ENCODE peak calls at places on chromosome 19, in four cellular contexts. H, Z, N and K are unnamed samples.
A peak's percentile ranks its signal among the peaks of the same experiment; 100 is the strongest.

GRCh38 chr19:55442372-55443044 is 592 bp downstream of the SHISA7 start:
- DNase-seq in H (no peak), N (peak; percentile 71), Z (no peak), K (no peak)

GRCh38 chr19:29667941-29668340 is 2.7 kb downstream of the PLEKHF1 start:
- DNase-seq in Z (no peak), N (no peak), H (no peak), K (no peak)

GRCh38 chr19:3135961-3136683 is at the start of gene GNA15:
- DNase-seq in H (no peak), Z (no peak), N (no peak), K (no peak)

GRCh38 chr19:56161534-56161933 is 14.3 kb upstream of the GALP start:
- DNase-seq in N (no peak), H (no peak), Z (no peak), K (no peak)

GRCh38 chr19:21851596-21852345 is 15.8 kb upstream of the ZNF43 start:
- DNase-seq in Z (no peak), H (peak; percentile 81), N (peak; percentile 77), K (no peak)

GRCh38 chr19:38183227-38183914 is 40.7 kb downstream of the DPF1 start:
- DNase-seq in H (no peak), N (peak; percentile 89), Z (no peak), K (no peak)

GRCh38 chr19:45526143-45526542 is 18.9 kb downstream of the VASP start:
- DNase-seq in N (peak; percentile 81), H (peak; percentile 78), Z (no peak), K (peak; percentile 81)

GRCh38 chr19:19602136-19602712 is 16.3 kb downstream of the PBX4 start:
- DNase-seq in N (no peak), Z (no peak), H (peak; percentile 40), K (no peak)

GRCh38 chr19:29860492-29860891 is 48.7 kb downstream of the CCNE1 start:
- DNase-seq in Z (no peak), H (no peak), N (peak; percentile 82), K (no peak)

GRCh38 chr19:21472507-21472906 is 32.9 kb upstream of the ZNF429 start:
- DNase-seq in H (no peak), Z (no peak), N (no peak), K (no peak)

GRCh38 chr19:47005873-47006272 is 13.8 kb upstream of the NPAS1 start:
- DNase-seq in Z (no peak), N (no peak), H (peak; percentile 33), K (no peak)

GRCh38 chr19:48683349-48683748 is 10.5 kb upstream of the NTN5 start:
- DNase-seq in N (no peak), H (no peak), Z (no peak), K (no peak)

GRCh38 chr19:8517551-8518442 is 3.8 kb upstream of the ZNF414 start:
- DNase-seq in Z (no peak), N (no peak), H (no peak), K (no peak)

GRCh38 chr19:49524812-49525455 is 2.9 kb upstream of the RCN3 start:
- DNase-seq in H (no peak), Z (no peak), N (no peak), K (no peak)

GRCh38 chr19:16615788-16616187 is 12.2 kb downstream of the MED26 start:
- DNase-seq in Z (no peak), H (no peak), N (peak; percentile 59), K (no peak)

GRCh38 chr19:55005684-55006488 is 32.2 kb downstream of the GP6 start:
- DNase-seq in H (peak; percentile 12), N (peak; percentile 82), Z (peak; percentile 64), K (peak; percentile 52)

GRCh38 chr19:48836089-48837017 is at the start of gene HSD17B14:
- DNase-seq in H (no peak), Z (no peak), N (peak; percentile 29), K (no peak)

DNA sequence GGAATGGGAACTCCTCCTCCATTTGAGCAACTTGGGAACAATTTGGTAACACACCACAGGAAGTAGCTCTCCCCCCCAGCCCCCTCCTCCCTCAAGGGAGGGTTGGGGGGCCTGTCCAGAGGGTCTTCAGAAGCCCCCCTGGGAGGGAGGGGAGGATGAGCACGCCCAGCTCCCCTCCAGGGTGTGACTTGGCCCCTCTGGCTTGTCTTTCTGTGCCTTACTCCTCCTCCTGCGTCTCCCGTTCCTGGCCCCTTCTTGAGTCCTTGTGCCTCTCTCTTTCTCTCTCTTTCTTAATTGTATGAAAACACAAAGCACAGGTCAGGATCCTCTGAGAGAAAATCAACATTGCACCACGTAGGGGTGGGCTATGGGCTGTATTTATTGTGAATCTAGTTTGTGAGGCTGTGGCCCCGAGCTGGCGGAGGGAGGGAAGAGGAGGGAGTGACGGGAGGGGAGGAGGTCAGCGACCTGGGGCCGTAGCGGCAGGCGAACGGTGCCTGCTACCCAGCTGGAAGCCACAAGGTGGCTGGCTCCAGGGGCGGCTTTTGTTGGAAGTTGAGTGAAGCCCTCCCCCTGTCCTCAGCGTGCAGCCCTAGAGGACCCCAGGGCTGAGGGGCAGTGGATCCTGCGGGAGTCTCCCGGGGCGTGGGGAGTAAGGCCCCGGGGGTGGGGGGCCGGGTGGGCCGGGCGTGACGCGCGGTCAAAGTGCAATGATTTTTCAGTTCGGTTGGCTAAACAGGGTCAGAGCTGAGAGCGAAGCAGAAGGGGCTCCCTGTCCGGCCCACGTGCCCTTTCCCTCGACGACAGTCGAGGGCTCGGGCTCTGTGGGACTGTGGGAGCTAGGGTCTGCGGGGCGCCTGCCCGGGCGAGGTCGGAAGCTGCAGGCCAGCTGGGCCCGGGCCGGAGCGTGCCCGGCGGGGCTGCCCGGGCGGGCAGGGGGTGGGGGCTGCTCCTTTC is 6.4 kb downstream of the LYL1 start:
- DNase-seq in N (peak; percentile 68), H (peak; percentile 67), Z (no peak), K (peak; percentile 49)
- TF ChIP-seq TARDBP in N (no peak), H (peak; percentile 24), Z (no peak), K (no peak)

GRCh38 chr19:4971424-4971793 is 2.5 kb downstream of the KDM4B start:
- DNase-seq in H (peak; percentile 59), N (peak; percentile 67), Z (no peak), K (no peak)
- TF ChIP-seq TARDBP in H (peak; percentile 36), N (no peak), Z (no peak), K (no peak)

GRCh38 chr19:35388277-35389054 is 17.6 kb downstream of the GPR42 start:
- DNase-seq in H (peak; percentile 87), N (no peak), Z (no peak), K (no peak)
- TF ChIP-seq TARDBP in H (no peak), N (no peak), Z (no peak), K (no peak)

DNA sequence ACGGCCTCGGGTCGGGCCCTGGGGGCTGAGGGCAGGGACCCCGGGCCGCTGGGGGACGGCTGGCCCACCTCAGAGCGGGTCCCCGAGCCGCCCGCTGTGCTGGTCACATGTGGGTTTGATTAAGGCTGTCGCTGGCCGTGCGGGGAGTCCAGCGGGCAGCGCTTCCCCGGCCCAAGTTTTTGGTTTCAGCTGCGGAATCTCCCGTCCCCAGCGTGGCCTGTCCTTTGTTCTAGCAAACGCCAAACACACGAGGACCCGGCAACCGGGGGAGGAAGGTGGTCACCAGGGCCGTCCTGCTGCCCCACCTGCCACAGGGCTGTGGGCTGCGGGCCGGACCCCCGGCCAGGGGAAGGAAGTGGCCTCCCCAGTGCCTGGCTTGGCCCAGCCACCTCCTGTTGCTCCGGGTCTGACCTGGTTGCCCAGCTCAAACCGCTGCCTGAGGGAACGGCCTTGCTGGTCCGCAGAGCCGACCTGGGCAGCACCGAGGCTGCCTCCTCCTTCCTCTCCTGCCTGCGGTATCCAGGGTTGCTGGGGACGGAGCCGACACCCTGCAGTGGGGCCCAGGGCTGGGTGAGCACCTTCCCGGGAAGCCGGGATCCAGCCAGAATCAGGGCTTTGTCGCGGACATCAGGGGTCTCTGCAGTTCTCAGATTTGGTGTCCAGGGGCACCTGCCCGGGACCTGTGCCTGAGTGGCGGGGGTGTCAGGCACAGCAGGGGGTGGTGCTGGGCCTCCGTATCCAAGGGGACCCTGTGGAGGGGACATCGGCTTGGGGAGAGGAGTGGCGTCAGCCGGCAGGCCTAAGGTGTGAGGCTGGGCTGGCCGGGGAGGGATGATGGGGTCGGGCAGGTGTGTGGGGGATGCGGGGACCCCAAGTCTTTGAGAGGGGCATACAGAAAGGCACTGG is 2.2 kb downstream of the EFNA2 start:
- DNase-seq in N (no peak), Z (no peak), H (no peak), K (no peak)
- TF ChIP-seq TARDBP in N (no peak), Z (no peak), H (no peak), K (no peak)

DNA sequence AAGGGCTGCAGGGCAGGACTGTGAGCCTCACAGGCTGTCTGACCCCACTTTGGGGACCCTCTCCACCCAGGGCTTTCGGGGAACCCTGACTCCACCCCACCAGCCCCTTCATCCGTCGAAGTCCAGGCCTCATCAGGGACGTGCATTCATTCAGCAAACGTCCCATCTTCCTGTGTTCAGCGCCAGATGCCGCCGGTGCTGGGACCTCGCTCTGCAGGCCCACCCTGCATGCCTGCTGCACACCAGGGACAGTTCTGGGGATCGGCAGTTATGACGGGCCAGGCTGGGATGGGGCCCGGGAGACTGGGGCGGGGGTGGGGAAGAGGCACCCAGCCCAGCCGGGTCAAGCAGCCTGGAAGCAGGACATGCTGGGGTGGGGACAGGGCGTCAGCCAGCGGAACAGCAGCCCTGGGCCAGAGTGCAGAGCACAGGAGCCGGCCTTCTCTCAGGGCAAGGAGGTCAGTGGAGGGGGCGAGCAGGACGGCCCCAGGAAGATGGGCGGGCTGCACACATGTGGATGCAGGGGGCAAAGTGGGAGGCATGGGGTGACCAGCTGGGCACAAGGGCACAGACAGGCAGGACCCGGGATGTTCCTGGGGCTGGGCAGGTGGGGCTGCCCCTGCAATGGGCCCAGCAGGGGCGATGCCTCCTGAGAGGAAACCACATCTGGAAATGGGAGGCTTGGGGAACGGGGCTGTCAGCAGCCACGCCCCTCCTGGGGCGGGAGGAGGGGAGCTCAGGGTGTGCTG is 5.1 kb downstream of the GAMT start:
- DNase-seq in Z (no peak), H (no peak), N (no peak), K (no peak)
- TF ChIP-seq TARDBP in Z (no peak), H (no peak), N (no peak), K (no peak)

GRCh38 chr19:11463391-11463790 is 17.5 kb downstream of the ELAVL3 start:
- DNase-seq in N (no peak), H (no peak), Z (no peak), K (no peak)
- TF ChIP-seq TARDBP in N (no peak), H (no peak), Z (no peak), K (no peak)

GRCh38 chr19:15010497-15011255 is 31.0 kb upstream of the SLC1A6 start:
- DNase-seq in Z (no peak), H (no peak), N (no peak), K (no peak)

GRCh38 chr19:15008308-15008707 is 28.6 kb upstream of the SLC1A6 start:
- DNase-seq in H (no peak), Z (no peak), N (no peak), K (no peak)
- TF ChIP-seq TARDBP in H (no peak), Z (no peak), N (no peak), K (no peak)